ENCODE peak calls at places on chromosome 9, in seven cellular contexts. W is AG10803, B is heart right ventricle, E is left ventricle myocardium inferior, M is upper lobe of left lung, Q is activated B cell treated with CpG ODN at 0.5 μM for 24 hours, P is heart left ventricle. O is an unnamed sample.

GRCh38 chr9:28538132-28538531 is 964.9 kb upstream of the C9orf72 start:
- DNase-seq in E (no peak), M (no peak), B (no peak), W (no peak), P (no peak), Q (no peak), O (no peak)

GRCh38 chr9:70470050-70471015 is 55.9 kb upstream of the KLF9 start:
- DNase-seq in Q (no peak), M (peak), B (peak), W (peak), E (peak), P (peak), O (peak)

GRCh38 chr9:69131682-69132081 is 42.4 kb upstream of the TJP2 start:
- DNase-seq in Q (no peak), P (no peak), M (no peak), W (peak), B (no peak), E (no peak), O (peak)

GRCh38 chr9:116646661-116647514 is 40.2 kb upstream of the TRIM32 start:
- DNase-seq in P (no peak), M (no peak), E (no peak), W (peak), Q (no peak), B (no peak), O (peak)

GRCh38 chr9:5186416-5187169 is 1.2 kb upstream of the INSL6 start:
- DNase-seq in P (peak), M (peak), E (no peak), W (peak), B (no peak), Q (no peak), O (peak)

GRCh38 chr9:120368799-120369198 is 211.2 kb downstream of the CDK5RAP2 start:
- DNase-seq in E (no peak), M (no peak), P (no peak), B (no peak), Q (no peak), W (no peak), O (no peak)

GRCh38 chr9:98410185-98410697 is 154.8 kb upstream of the TBC1D2 start:
- DNase-seq in E (peak), P (no peak), M (no peak), B (peak), Q (no peak), W (peak), O (peak)

GRCh38 chr9:79672236-79672635 is 100.5 kb downstream of the TLE4 start:
- DNase-seq in W (no peak), Q (no peak), M (no peak), B (no peak), P (no peak), E (no peak), O (no peak)

GRCh38 chr9:125524522-125524921 is 182.5 kb downstream of the MAPKAP1 start:
- DNase-seq in W (peak), B (no peak), Q (no peak), E (no peak), M (no peak), P (no peak), O (peak)

GRCh38 chr9:109560470-109561132 is 62.5 kb upstream of the PTPN3 start:
- DNase-seq in Q (no peak), M (no peak), P (peak), W (no peak), B (no peak), E (peak), O (no peak)

GRCh38 chr9:132644251-132644650 is 25.5 kb downstream of the DDX31 start:
- DNase-seq in E (no peak), Q (no peak), W (no peak), M (no peak), B (no peak), P (no peak), O (no peak)
- TF ChIP-seq CTCF in E (no peak), Q (no peak), W (peak), M (no peak), B (no peak), P (no peak), O (peak)

DNA sequence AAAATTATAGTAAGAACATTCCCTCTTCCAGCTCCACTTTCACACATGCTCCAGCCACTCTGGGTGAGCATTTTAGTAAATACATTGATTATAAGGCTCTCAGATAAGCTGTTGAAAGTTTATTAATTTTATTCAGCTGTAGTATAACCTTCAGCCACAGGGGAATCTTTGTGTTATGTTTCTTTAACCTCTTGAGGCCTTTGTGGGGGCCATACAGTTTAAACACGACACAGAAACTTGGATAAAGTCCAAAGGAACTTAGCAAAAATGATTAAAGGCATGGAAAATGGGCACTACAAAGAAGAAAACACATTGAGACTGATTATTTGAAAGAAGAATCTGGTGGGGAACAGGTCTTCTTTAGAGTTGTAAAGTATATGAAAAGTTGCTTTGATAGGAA is 70.2 kb downstream of the AOPEP start:
- DNase-seq in P (no peak), M (no peak), Q (no peak), B (no peak), W (no peak), E (no peak), O (no peak)
- TF ChIP-seq CTCF in P (no peak), M (no peak), Q (no peak), B (no peak), W (no peak), E (no peak), O (no peak)

DNA sequence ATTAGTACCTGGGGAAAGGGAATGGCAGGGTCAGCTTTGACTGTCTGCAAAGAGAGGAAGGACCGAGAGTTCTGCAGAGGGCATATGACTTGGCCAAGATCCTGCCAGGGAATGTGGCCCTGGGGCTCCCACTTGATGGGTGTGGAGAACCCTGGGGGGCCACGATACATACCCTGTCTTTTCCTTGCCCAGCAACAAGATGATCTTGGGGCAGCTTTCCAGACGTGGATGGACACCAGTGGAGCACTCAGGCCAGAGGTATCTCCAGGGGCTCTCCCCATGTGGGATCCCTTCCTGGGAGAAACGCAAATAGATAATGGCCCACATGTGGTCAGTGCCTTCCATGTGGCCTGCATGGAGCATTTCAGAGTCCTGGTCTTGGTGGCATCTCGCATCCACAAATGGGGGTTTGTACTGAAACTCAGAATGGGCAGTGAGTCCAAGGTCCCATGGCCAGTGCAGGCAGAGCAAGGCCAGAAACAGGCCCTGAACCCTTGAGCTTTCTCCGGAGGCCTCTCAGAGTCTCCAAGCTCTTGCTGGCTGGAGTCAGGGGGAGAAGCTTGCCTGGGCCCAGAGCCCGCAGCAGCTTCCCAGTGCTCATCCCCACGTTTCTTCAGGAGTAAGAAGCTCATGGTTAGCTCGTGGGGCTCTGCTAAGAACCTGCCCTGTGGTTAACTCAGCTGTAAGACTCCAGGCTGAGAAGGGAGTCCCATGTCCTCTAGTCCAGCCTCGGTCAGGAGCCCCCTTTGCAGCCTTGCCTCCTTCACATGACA is 18.3 kb upstream of the ORM1 start:
- DNase-seq in E (no peak), W (no peak), B (no peak), Q (peak), M (peak), P (peak), O (no peak)
- TF ChIP-seq CTCF in E (no peak), W (no peak), B (no peak), Q (no peak), M (no peak), P (no peak), O (no peak)

DNA sequence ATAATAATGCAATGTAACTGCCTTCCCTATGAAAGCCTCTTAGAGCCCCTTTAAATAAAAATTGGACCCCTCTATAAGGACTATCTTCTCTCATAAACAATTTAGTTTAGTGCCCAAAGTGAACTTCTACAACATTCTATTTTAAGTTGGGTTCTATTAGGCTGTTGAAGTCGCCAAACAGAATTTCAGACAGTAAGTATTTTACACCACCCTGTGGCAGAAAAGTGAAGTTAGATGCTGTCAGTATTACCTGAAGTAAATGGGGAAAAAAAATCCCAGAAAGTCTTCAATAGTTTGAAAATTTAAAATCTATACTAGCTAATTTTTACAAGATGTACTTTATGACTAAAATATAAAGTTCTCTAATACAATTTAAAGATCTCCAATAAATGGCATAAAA is 29.5 kb downstream of the CAAP1 start:
- DNase-seq in B (no peak), P (no peak), M (no peak), Q (no peak), E (no peak), W (peak), O (peak)
- TF ChIP-seq CTCF in B (no peak), P (no peak), M (no peak), Q (no peak), E (peak), W (peak), O (peak)

GRCh38 chr9:105399117-105399516 is 48.7 kb upstream of the FSD1L start:
- DNase-seq in W (no peak), M (no peak), E (no peak), Q (no peak), B (no peak), P (no peak), O (no peak)

GRCh38 chr9:105405514-105406131 is 42.2 kb upstream of the FSD1L start:
- DNase-seq in E (no peak), Q (no peak), B (no peak), P (no peak), W (peak), M (no peak), O (no peak)

GRCh38 chr9:105406369-105406768 is 41.5 kb upstream of the FSD1L start:
- DNase-seq in M (no peak), E (no peak), B (no peak), P (no peak), W (no peak), Q (no peak), O (no peak)

GRCh38 chr9:105403552-105404246 is 44.1 kb upstream of the FSD1L start:
- DNase-seq in M (no peak), W (no peak), P (no peak), Q (no peak), E (no peak), B (no peak), O (no peak)

DNA sequence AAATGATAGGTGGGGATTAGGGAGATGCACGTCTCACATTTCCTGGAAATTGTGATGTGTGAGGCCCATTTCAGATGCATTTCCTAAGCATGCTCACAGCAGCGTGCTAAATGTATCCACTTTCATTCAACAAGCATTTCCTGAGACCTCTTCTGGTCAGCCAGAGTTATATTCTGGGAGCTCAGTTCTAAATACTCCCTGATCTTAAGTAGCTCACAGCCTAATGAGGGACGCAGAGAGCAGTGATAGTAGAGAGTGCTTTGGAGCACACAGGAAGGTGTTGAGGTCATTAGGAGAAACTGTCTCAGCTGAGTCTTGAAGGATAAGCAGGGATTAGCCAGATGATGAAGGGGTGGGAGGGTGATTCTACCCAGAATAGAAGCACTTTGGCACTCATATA is 46.2 kb upstream of the FSD1L start:
- DNase-seq in Q (no peak), E (no peak), W (peak), P (no peak), B (no peak), M (no peak), O (peak)
- TF ChIP-seq CTCF in Q (no peak), E (peak), W (peak), P (no peak), B (no peak), M (no peak), O (peak)

GRCh38 chr9:135344523-135344901 is 135.1 kb upstream of the PPP1R26 start:
- DNase-seq in B (no peak), W (no peak), Q (no peak), P (no peak), M (no peak), E (no peak), O (no peak)
- TF ChIP-seq CTCF in B (no peak), W (no peak), Q (no peak), P (no peak), M (no peak), E (no peak), O (no peak)

GRCh38 chr9:34809504-34810186 is 99.7 kb upstream of the CCL21 start:
- DNase-seq in E (no peak), W (no peak), Q (no peak), P (no peak), M (no peak), B (peak), O (peak)
- TF ChIP-seq CTCF in E (peak), W (peak), Q (no peak), P (no peak), M (no peak), B (no peak), O (peak)